ENCODE peak calls at places on chromosome 17, in six cellular contexts. One of them, this sample, is unnamed. For H3K4me1, the result is how much of the 10 kb centered on the place peaks cover.

GRCh38 chr17:67801626-67802175 is 23.6 kb upstream of the BPTF start:
- DNase-seq in mesendoderm: peak
- DNase-seq in mesenchymal stem cell: no peak
- DNase-seq in neuronal stem cell: no peak
- DNase-seq in H1: peak
- DNase-seq in H9: peak
- DNase-seq in this sample: no peak

GRCh38 chr17:61368049-61368831 is 31.4 kb upstream of the TBX2 start:
- DNase-seq in mesendoderm: no peak
- DNase-seq in mesenchymal stem cell: no peak
- DNase-seq in neuronal stem cell: no peak
- DNase-seq in H1: no peak
- DNase-seq in H9: no peak
- DNase-seq in this sample: no peak

GRCh38 chr17:35898283-35899070 is 18.3 kb upstream of the CCL5 start:
- DNase-seq in mesendoderm: no peak
- DNase-seq in mesenchymal stem cell: no peak
- DNase-seq in neuronal stem cell: no peak
- DNase-seq in H1: no peak
- DNase-seq in H9: no peak
- DNase-seq in this sample: no peak

GRCh38 chr17:78407387-78407990 is 29.0 kb downstream of the PGS1 start:
- DNase-seq in mesendoderm: peak
- DNase-seq in mesenchymal stem cell: peak
- DNase-seq in neuronal stem cell: no peak
- DNase-seq in H1: no peak
- DNase-seq in H9: no peak
- DNase-seq in this sample: peak

GRCh38 chr17:35245196-35245486 is 2.3 kb downstream of the SLFN5 start:
- DNase-seq in mesendoderm: peak
- DNase-seq in mesenchymal stem cell: peak
- DNase-seq in neuronal stem cell: no peak
- DNase-seq in H1: no peak
- DNase-seq in H9: no peak
- DNase-seq in this sample: peak

GRCh38 chr17:33127706-33128105 is 136.1 kb downstream of the SPACA3 start:
- DNase-seq in mesendoderm: no peak
- DNase-seq in mesenchymal stem cell: no peak
- DNase-seq in neuronal stem cell: no peak
- DNase-seq in H1: no peak
- DNase-seq in H9: no peak
- DNase-seq in this sample: no peak

GRCh38 chr17:66955821-66956220 is 8.7 kb upstream of the CACNG4 start:
- DNase-seq in mesendoderm: no peak
- DNase-seq in mesenchymal stem cell: no peak
- DNase-seq in neuronal stem cell: no peak
- DNase-seq in H1: no peak
- DNase-seq in H9: no peak
- DNase-seq in this sample: no peak

GRCh38 chr17:35313875-35314409 is 59.5 kb downstream of the SLFN11 start:
- DNase-seq in mesendoderm: peak
- DNase-seq in mesenchymal stem cell: no peak
- DNase-seq in neuronal stem cell: no peak
- DNase-seq in H1: no peak
- DNase-seq in H9: peak
- DNase-seq in this sample: no peak

GRCh38 chr17:10125761-10126553 is 72.4 kb downstream of the GAS7 start:
- DNase-seq in mesendoderm: peak
- DNase-seq in mesenchymal stem cell: peak
- DNase-seq in neuronal stem cell: no peak
- DNase-seq in H1: no peak
- DNase-seq in H9: no peak
- DNase-seq in this sample: peak

GRCh38 chr17:51166987-51167931 is 1.0 kb downstream of the NME2 start:
- DNase-seq in mesendoderm: peak
- DNase-seq in mesenchymal stem cell: peak
- DNase-seq in neuronal stem cell: peak
- DNase-seq in H1: peak
- DNase-seq in H9: peak
- DNase-seq in this sample: peak

GRCh38 chr17:61583242-61583641 is 7.8 kb downstream of the NACA2 start:
- DNase-seq in mesendoderm: peak
- DNase-seq in mesenchymal stem cell: peak
- DNase-seq in neuronal stem cell: no peak
- DNase-seq in H1: no peak
- DNase-seq in H9: no peak
- DNase-seq in this sample: peak

GRCh38 chr17:7475764-7476422 is 3.5 kb downstream of the ZBTB4 start:
- DNase-seq in mesendoderm: no peak
- DNase-seq in mesenchymal stem cell: peak
- DNase-seq in neuronal stem cell: no peak
- DNase-seq in H1: no peak
- DNase-seq in H9: no peak
- DNase-seq in this sample: peak

GRCh38 chr17:41771389-41772206 is 14.9 kb downstream of the JUP start:
- DNase-seq in mesendoderm: no peak
- DNase-seq in mesenchymal stem cell: no peak
- DNase-seq in neuronal stem cell: no peak
- DNase-seq in H1: no peak
- DNase-seq in H9: no peak
- DNase-seq in this sample: no peak

DNA sequence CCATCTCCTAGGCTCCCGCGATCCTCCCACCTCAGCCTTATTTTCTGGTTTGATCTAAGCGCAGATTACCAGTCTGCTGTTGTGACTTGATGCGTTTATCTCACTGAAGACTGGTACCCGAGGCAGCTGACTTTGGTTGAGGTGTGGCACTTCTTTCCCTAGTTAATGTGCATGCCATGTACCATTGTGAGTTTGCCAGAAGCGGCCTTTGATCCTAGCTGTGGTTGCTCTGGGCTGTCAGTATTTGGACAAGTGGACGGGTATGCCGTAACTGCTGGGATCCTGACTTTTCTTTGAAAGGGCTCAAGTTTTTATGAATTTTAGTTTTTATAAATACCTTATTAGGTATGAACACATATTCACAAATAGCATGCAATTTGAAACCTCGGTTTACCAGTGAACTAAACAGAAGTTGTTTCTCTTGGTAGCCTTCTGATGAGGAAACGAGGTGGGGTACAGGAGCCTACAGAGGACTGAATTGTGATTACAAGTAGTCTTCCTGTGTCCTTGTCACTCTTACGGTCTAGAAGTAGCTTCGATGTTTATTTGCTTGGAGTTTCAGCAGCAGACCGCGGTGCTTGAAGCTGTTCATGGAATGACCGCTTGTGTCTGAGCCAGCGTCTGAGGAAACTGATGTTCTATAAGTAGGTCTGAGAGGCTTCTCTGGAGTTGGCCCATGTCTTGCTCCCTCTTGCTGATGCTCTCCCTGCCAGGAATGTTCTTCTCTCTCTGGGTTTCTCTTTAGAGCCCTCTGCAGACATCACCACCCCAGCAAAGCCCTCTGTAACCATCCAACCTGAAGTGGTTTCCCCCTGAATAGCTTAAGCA is 39.9 kb downstream of the SEC14L1 start:
- DNase-seq in mesendoderm: no peak
- DNase-seq in mesenchymal stem cell: no peak
- DNase-seq in neuronal stem cell: no peak
- DNase-seq in H1: no peak
- DNase-seq in H9: no peak
- DNase-seq in this sample: no peak
- H3K4me1 ChIP-seq in mesendoderm: under half
- H3K4me1 ChIP-seq in mesenchymal stem cell: under half
- H3K4me1 ChIP-seq in neuronal stem cell: under half
- H3K4me1 ChIP-seq in H1: under half
- H3K4me1 ChIP-seq in H9: under half
- H3K4me1 ChIP-seq in this sample: under half

GRCh38 chr17:3557768-3558583 is at the start of gene TRPV3:
- DNase-seq in mesendoderm: no peak
- DNase-seq in mesenchymal stem cell: no peak
- DNase-seq in neuronal stem cell: no peak
- DNase-seq in H1: no peak
- DNase-seq in H9: peak
- DNase-seq in this sample: no peak
- H3K9ac ChIP-seq in mesendoderm: no peak
- H3K9ac ChIP-seq in mesenchymal stem cell: peak
- H3K9ac ChIP-seq in neuronal stem cell: peak
- H3K9ac ChIP-seq in H1: no peak
- H3K9ac ChIP-seq in H9: no peak
- H3K9ac ChIP-seq in this sample: no peak

DNA sequence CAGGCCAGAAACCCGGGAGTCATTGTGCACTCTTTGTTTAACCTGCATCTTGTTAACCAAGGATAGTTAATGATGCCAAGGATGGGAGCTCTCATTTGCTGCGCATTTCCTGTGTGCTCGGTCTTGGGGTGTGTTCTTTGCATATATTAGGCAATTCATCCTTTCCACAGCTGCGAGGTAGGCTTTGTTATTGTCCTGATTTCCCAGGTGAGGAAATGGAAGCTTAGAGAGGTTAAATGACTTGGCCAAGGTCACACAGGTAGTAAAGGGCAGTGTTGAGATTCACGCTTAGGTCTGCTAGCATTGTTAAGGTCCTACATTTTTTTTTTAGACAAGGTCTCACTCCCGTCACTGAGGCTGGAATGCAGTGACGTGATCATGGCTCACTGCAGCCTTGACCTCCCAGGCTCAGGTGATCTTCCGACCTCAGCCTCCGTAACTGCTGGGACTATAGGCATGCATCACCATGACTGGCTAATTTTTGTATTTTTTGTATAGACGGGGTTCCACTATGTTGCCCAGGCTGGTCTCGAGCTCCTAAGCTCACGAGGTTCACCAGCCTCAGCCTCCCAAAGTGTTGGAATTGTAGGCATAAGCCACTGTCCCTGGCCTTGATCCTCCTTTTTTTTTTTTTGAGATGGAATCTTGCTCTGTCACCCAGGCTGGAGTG is 5.0 kb upstream of the LRRC75A start:
- DNase-seq in mesendoderm: no peak
- DNase-seq in mesenchymal stem cell: no peak
- DNase-seq in neuronal stem cell: no peak
- DNase-seq in H1: no peak
- DNase-seq in H9: no peak
- DNase-seq in this sample: no peak
- H2BK15ac ChIP-seq in mesendoderm: no peak
- H2BK15ac ChIP-seq in mesenchymal stem cell: no peak
- H2BK15ac ChIP-seq in neuronal stem cell: no peak
- H2BK15ac ChIP-seq in H1: no peak
- H2BK15ac ChIP-seq in H9: no peak
- H2BK15ac ChIP-seq in this sample: no peak

DNA sequence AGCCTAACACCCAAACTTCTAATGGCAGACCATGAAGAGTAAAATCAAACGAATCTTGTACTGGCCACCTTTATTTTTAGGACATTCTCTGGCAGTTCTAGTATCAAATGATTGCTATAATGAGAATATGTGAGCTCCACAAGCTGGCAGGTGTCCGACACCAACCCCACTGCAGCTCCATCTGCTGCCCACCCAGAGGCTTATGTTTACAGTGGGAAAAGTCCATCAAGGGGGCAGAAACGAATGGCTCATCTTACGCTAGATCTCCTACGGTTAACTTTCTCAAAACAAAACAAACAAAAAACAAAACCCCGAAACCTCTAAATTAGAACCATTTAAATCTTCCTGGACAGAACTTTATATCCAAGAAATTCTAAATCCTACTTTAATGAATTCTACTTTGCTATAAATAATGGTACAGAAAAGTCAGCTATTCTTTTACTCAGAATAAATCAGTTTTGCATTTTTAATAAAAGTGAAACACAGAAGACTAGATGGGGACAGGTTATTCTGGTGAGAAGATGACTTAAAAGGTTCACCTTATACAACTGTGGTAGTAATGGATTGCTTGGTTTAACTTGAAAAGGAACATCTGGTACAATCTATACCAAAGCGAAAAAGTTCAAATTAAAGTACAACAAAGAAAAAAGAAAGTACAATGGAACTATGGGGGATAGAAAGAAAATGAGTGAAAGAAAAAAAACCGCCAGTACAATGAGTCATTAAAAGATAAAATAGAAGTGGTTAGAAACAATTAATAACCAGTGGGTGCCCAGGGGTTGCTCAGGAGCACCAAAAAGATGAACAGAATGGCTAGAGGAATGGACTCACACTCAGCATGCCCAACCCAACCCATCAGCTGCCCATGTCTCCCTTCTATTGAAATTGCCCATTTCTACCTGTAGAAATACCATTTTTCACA is 40.2 kb downstream of the GRB2 start:
- DNase-seq in mesendoderm: no peak
- DNase-seq in mesenchymal stem cell: no peak
- DNase-seq in neuronal stem cell: no peak
- DNase-seq in H1: no peak
- DNase-seq in H9: no peak
- DNase-seq in this sample: no peak
- H3K4me1 ChIP-seq in mesendoderm: under half
- H3K4me1 ChIP-seq in mesenchymal stem cell: under half
- H3K4me1 ChIP-seq in neuronal stem cell: under half
- H3K4me1 ChIP-seq in H1: under half
- H3K4me1 ChIP-seq in H9: under half
- H3K4me1 ChIP-seq in this sample: under half

DNA sequence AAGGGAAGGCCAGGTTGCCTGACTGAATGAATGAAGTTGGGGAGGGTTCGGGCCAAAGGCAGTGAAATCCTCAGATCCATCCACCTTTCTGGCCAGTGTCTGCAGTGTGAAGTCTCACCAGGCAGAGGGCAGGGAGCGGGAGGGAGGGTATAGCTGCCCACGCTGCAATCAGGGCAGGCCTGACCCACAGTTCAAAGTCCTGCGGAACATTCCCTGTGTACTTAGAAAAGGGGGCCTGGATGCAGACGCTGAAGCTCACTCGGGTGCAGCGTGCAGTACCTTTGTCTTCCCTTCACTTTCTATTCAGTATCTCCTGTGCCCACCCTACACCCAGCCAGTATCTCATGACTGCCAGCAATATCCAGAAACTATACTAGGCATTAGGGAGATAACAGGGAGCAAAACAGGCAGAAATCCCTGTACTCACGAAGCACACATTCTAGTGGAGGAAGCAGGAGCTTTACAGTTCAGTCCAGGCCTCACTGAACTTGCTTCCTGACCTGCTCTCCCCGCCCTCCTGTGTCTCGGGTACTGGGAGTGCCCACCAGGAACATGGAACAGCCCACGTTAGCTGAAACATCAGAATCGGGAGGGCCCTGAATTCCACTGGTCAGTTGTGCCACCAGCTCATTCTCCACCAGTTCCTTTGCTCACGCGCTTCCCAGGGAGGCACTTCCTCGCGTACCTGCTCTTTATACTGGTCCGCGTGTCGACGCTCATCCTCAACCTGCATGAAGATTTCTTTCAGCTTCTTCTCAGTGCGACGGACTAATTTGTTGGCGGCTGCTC is 42.2 kb downstream of the NDEL1 start:
- DNase-seq in mesendoderm: no peak
- DNase-seq in mesenchymal stem cell: no peak
- DNase-seq in neuronal stem cell: no peak
- DNase-seq in H1: no peak
- DNase-seq in H9: no peak
- DNase-seq in this sample: no peak
- H3K9ac ChIP-seq in mesendoderm: no peak
- H3K9ac ChIP-seq in mesenchymal stem cell: no peak
- H3K9ac ChIP-seq in neuronal stem cell: no peak
- H3K9ac ChIP-seq in H1: peak
- H3K9ac ChIP-seq in H9: no peak
- H3K9ac ChIP-seq in this sample: no peak

This sample was measured in IMR-90.